ENCODE peak calls at places on chromosome 21, in eight cellular contexts. One of them, this sample, is unnamed.

GRCh38 chr21:31236528-31236927 is 107.5 kb downstream of the TIAM1 start:
- DNase-seq in pancreas: no peak
- DNase-seq in fibroblast of lung: no peak
- DNase-seq in BJ: no peak
- DNase-seq in left ventricle myocardium inferior: no peak
- DNase-seq in heart right ventricle: no peak
- DNase-seq in OCI-LY7: no peak
- DNase-seq in lower leg skin: no peak
- DNase-seq in this sample: peak; percentile 90

GRCh38 chr21:32524010-32524719 is 61.2 kb downstream of the TCP10L start:
- DNase-seq in heart right ventricle: no peak
- DNase-seq in BJ: peak; percentile 80
- DNase-seq in OCI-LY7: no peak
- DNase-seq in fibroblast of lung: peak; percentile 81
- DNase-seq in lower leg skin: no peak
- DNase-seq in pancreas: no peak
- DNase-seq in left ventricle myocardium inferior: peak; percentile 41
- DNase-seq in this sample: peak; percentile 72

GRCh38 chr21:21973806-21974205 is 975.6 kb downstream of the NCAM2 start:
- DNase-seq in left ventricle myocardium inferior: no peak
- DNase-seq in lower leg skin: no peak
- DNase-seq in OCI-LY7: no peak
- DNase-seq in pancreas: no peak
- DNase-seq in heart right ventricle: no peak
- DNase-seq in fibroblast of lung: peak; percentile 5
- DNase-seq in BJ: no peak
- DNase-seq in this sample: no peak

GRCh38 chr21:37257526-37257966 is 9.6 kb downstream of the VPS26C start:
- DNase-seq in pancreas: peak; percentile 26
- DNase-seq in heart right ventricle: no peak
- DNase-seq in left ventricle myocardium inferior: peak; percentile 23
- DNase-seq in lower leg skin: no peak
- DNase-seq in BJ: no peak
- DNase-seq in fibroblast of lung: peak; percentile 36
- DNase-seq in OCI-LY7: no peak
- DNase-seq in this sample: no peak

GRCh38 chr21:42154237-42155044 is 64.5 kb upstream of the ABCG1 start:
- DNase-seq in heart right ventricle: no peak
- DNase-seq in OCI-LY7: no peak
- DNase-seq in lower leg skin: no peak
- DNase-seq in left ventricle myocardium inferior: no peak
- DNase-seq in fibroblast of lung: no peak
- DNase-seq in pancreas: no peak
- DNase-seq in BJ: no peak
- DNase-seq in this sample: no peak

GRCh38 chr21:21188513-21189188 is 190.4 kb downstream of the NCAM2 start:
- DNase-seq in fibroblast of lung: no peak
- DNase-seq in OCI-LY7: no peak
- DNase-seq in BJ: no peak
- DNase-seq in left ventricle myocardium inferior: no peak
- DNase-seq in pancreas: no peak
- DNase-seq in lower leg skin: no peak
- DNase-seq in heart right ventricle: no peak
- DNase-seq in this sample: peak; percentile 26

GRCh38 chr21:14452031-14452778 is 69.3 kb upstream of the HSPA13 start:
- DNase-seq in fibroblast of lung: no peak
- DNase-seq in BJ: no peak
- DNase-seq in pancreas: no peak
- DNase-seq in heart right ventricle: no peak
- DNase-seq in OCI-LY7: no peak
- DNase-seq in lower leg skin: no peak
- DNase-seq in left ventricle myocardium inferior: no peak
- DNase-seq in this sample: no peak

GRCh38 chr21:36450511-36450910 is 29.4 kb downstream of the CLDN14 start:
- DNase-seq in fibroblast of lung: no peak
- DNase-seq in OCI-LY7: no peak
- DNase-seq in heart right ventricle: no peak
- DNase-seq in lower leg skin: no peak
- DNase-seq in BJ: no peak
- DNase-seq in left ventricle myocardium inferior: no peak
- DNase-seq in pancreas: no peak
- DNase-seq in this sample: no peak

GRCh38 chr21:38914071-38914491 is 108.4 kb downstream of the ETS2 start:
- DNase-seq in fibroblast of lung: no peak
- DNase-seq in OCI-LY7: no peak
- DNase-seq in heart right ventricle: no peak
- DNase-seq in BJ: no peak
- DNase-seq in left ventricle myocardium inferior: no peak
- DNase-seq in pancreas: no peak
- DNase-seq in lower leg skin: no peak
- DNase-seq in this sample: no peak

GRCh38 chr21:38914531-38915385 is 109.0 kb downstream of the ETS2 start:
- DNase-seq in BJ: no peak
- DNase-seq in left ventricle myocardium inferior: no peak
- DNase-seq in fibroblast of lung: no peak
- DNase-seq in pancreas: no peak
- DNase-seq in lower leg skin: no peak
- DNase-seq in OCI-LY7: no peak
- DNase-seq in heart right ventricle: no peak
- DNase-seq in this sample: no peak

GRCh38 chr21:38912355-38912619 is 106.6 kb downstream of the ETS2 start:
- DNase-seq in fibroblast of lung: no peak
- DNase-seq in BJ: no peak
- DNase-seq in heart right ventricle: no peak
- DNase-seq in pancreas: no peak
- DNase-seq in lower leg skin: no peak
- DNase-seq in OCI-LY7: no peak
- DNase-seq in left ventricle myocardium inferior: no peak
- DNase-seq in this sample: no peak

GRCh38 chr21:38912789-38913119 is 107.0 kb downstream of the ETS2 start:
- DNase-seq in heart right ventricle: no peak
- DNase-seq in lower leg skin: no peak
- DNase-seq in fibroblast of lung: no peak
- DNase-seq in OCI-LY7: no peak
- DNase-seq in left ventricle myocardium inferior: no peak
- DNase-seq in BJ: no peak
- DNase-seq in pancreas: no peak
- DNase-seq in this sample: no peak

DNA sequence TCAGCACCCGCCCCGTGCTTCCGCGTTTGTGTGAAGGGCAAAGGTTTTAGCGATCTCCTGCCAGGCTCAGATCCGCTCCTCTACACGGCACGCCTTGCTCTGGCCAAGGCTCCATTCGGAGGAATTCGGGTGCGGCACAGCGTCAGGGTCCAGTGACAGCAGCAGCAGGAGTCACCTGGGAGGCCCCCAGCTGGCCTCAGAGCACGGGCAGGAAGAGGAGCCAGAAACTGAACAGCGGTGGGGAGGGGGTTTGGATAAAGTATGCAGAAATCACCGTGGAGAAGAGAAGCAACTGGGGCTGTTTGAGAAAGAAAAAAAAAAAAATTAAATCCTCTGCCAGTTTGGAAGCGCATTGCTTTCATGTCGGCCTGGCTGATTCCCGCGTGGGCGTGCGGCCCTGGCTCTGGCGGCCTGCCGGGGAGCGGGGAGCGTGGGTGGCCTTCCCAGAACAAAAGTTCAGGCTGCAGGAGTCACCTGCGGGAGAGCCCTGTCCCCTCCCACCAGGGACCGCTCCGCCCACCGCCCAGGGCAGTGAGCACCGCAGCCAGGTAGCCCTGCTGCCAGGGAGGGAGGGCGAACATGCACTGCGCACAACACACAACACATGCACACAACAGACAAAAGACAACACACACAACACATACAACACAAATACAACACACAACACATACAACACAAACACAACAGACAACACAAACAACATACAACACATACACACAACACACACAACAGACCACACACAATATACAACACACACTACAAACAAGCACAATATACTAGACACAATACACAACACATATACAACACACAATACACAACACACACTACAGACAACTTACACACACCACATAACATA is 107.6 kb downstream of the ETS2 start:
- DNase-seq in lower leg skin: peak; percentile 62
- DNase-seq in left ventricle myocardium inferior: peak; percentile 56
- DNase-seq in fibroblast of lung: peak; percentile 59
- DNase-seq in pancreas: peak; percentile 90
- DNase-seq in OCI-LY7: no peak
- DNase-seq in BJ: no peak
- DNase-seq in heart right ventricle: peak; percentile 61
- DNase-seq in this sample: peak; percentile 8
- H3K4me3 ChIP-seq in lower leg skin: no peak overlapping the region
- H3K4me3 ChIP-seq in left ventricle myocardium inferior: peak overlapping the region; percentile 48
- H3K4me3 ChIP-seq in fibroblast of lung: no peak overlapping the region
- H3K4me3 ChIP-seq in pancreas: no peak overlapping the region
- H3K4me3 ChIP-seq in OCI-LY7: no peak overlapping the region
- H3K4me3 ChIP-seq in BJ: no peak overlapping the region
- H3K4me3 ChIP-seq in heart right ventricle: peak overlapping the region; percentile 36
- H3K4me3 ChIP-seq in this sample: no peak overlapping the region

DNA sequence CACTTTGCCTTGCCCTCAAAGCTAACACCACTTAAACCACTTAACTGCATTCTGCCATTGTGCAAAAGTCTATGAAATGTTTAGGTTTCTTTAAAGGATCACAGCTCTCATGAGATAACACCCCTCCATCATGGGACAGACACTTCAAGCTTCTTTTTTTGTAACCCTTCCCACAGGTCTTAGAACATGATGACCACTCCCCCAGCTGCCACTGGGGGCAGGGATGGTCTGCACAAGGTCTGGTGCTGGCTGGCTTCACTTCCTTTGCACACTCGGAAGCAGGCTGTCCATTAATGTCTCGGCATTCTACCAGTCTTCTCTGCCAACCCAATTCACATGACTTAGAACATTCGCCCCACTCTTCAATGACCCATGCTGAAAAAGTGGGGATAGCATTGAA is 7.7 kb downstream of the ADAMTS1 start:
- DNase-seq in heart right ventricle: no peak
- DNase-seq in left ventricle myocardium inferior: no peak
- DNase-seq in lower leg skin: no peak
- DNase-seq in BJ: no peak
- DNase-seq in fibroblast of lung: peak; percentile 19
- DNase-seq in pancreas: no peak
- DNase-seq in OCI-LY7: no peak
- DNase-seq in this sample: no peak
- TF ChIP-seq CTCF in heart right ventricle: no peak
- TF ChIP-seq CTCF in left ventricle myocardium inferior: no peak
- TF ChIP-seq CTCF in lower leg skin: no peak
- TF ChIP-seq CTCF in BJ: no peak
- TF ChIP-seq CTCF in fibroblast of lung: no peak
- TF ChIP-seq CTCF in pancreas: no peak
- TF ChIP-seq CTCF in OCI-LY7: no peak
- TF ChIP-seq CTCF in this sample: no peak

GRCh38 chr21:44011123-44011773 is 861 bp upstream of the TRAPPC10 start:
- DNase-seq in pancreas: no peak
- DNase-seq in heart right ventricle: no peak
- DNase-seq in left ventricle myocardium inferior: peak; percentile 38
- DNase-seq in OCI-LY7: no peak
- DNase-seq in fibroblast of lung: no peak
- DNase-seq in lower leg skin: no peak
- DNase-seq in BJ: no peak
- DNase-seq in this sample: no peak

GRCh38 chr21:44010429-44010828 is 1.7 kb upstream of the TRAPPC10 start:
- DNase-seq in pancreas: no peak
- DNase-seq in left ventricle myocardium inferior: no peak
- DNase-seq in BJ: no peak
- DNase-seq in lower leg skin: no peak
- DNase-seq in heart right ventricle: no peak
- DNase-seq in OCI-LY7: no peak
- DNase-seq in fibroblast of lung: no peak
- DNase-seq in this sample: no peak

GRCh38 chr21:44013380-44014088 is 1.4 kb downstream of the TRAPPC10 start:
- DNase-seq in left ventricle myocardium inferior: no peak
- DNase-seq in heart right ventricle: no peak
- DNase-seq in fibroblast of lung: no peak
- DNase-seq in BJ: no peak
- DNase-seq in pancreas: no peak
- DNase-seq in lower leg skin: no peak
- DNase-seq in OCI-LY7: peak; percentile 56
- DNase-seq in this sample: no peak

GRCh38 chr21:44012474-44013379 is 618 bp downstream of the TRAPPC10 start:
- DNase-seq in BJ: no peak
- DNase-seq in OCI-LY7: peak; percentile 89
- DNase-seq in left ventricle myocardium inferior: peak; percentile 69
- DNase-seq in pancreas: peak; percentile 71
- DNase-seq in fibroblast of lung: peak; percentile 27
- DNase-seq in heart right ventricle: peak; percentile 73
- DNase-seq in lower leg skin: peak; percentile 40
- DNase-seq in this sample: no peak

GRCh38 chr21:44011774-44012473 is at the start of gene TRAPPC10:
- DNase-seq in left ventricle myocardium inferior: peak; percentile 88
- DNase-seq in lower leg skin: peak; percentile 61
- DNase-seq in OCI-LY7: peak; percentile 90
- DNase-seq in pancreas: peak; percentile 84
- DNase-seq in heart right ventricle: peak; percentile 88
- DNase-seq in BJ: peak; percentile 16
- DNase-seq in fibroblast of lung: peak; percentile 80
- DNase-seq in this sample: peak; percentile 64
- H3K4me3 ChIP-seq in left ventricle myocardium inferior: peak within 1 kb of the TSS; percentile 98
- H3K4me3 ChIP-seq in lower leg skin: peak within 1 kb of the TSS; percentile 90
- H3K4me3 ChIP-seq in OCI-LY7: peak within 1 kb of the TSS; percentile 84
- H3K4me3 ChIP-seq in pancreas: peak within 1 kb of the TSS; percentile 84
- H3K4me3 ChIP-seq in heart right ventricle: peak within 1 kb of the TSS; percentile 98
- H3K4me3 ChIP-seq in BJ: peak within 1 kb of the TSS; percentile 77
- H3K4me3 ChIP-seq in fibroblast of lung: peak within 1 kb of the TSS; percentile 61
- H3K4me3 ChIP-seq in this sample: peak within 1 kb of the TSS; percentile 74

GRCh38 chr21:28230559-28230958 is 762.1 kb downstream of the LTN1 start:
- DNase-seq in heart right ventricle: no peak
- DNase-seq in fibroblast of lung: no peak
- DNase-seq in lower leg skin: no peak
- DNase-seq in pancreas: no peak
- DNase-seq in left ventricle myocardium inferior: no peak
- DNase-seq in OCI-LY7: no peak
- DNase-seq in BJ: no peak
- DNase-seq in this sample: no peak

GRCh38 chr21:28239345-28239744 is 753.3 kb downstream of the LTN1 start:
- DNase-seq in heart right ventricle: peak; percentile 24
- DNase-seq in pancreas: no peak
- DNase-seq in lower leg skin: peak; percentile 65
- DNase-seq in OCI-LY7: no peak
- DNase-seq in BJ: no peak
- DNase-seq in fibroblast of lung: peak; percentile 49
- DNase-seq in left ventricle myocardium inferior: peak; percentile 61
- DNase-seq in this sample: no peak

GRCh38 chr21:28237661-28238060 is 755.0 kb downstream of the LTN1 start:
- DNase-seq in left ventricle myocardium inferior: peak; percentile 18
- DNase-seq in heart right ventricle: no peak
- DNase-seq in pancreas: no peak
- DNase-seq in OCI-LY7: no peak
- DNase-seq in BJ: no peak
- DNase-seq in lower leg skin: peak; percentile 46
- DNase-seq in fibroblast of lung: no peak
- DNase-seq in this sample: no peak

GRCh38 chr21:28233536-28234220 is 759.0 kb downstream of the LTN1 start:
- DNase-seq in lower leg skin: no peak
- DNase-seq in left ventricle myocardium inferior: peak; percentile 15
- DNase-seq in fibroblast of lung: no peak
- DNase-seq in pancreas: no peak
- DNase-seq in heart right ventricle: no peak
- DNase-seq in BJ: no peak
- DNase-seq in OCI-LY7: no peak
- DNase-seq in this sample: no peak

DNA sequence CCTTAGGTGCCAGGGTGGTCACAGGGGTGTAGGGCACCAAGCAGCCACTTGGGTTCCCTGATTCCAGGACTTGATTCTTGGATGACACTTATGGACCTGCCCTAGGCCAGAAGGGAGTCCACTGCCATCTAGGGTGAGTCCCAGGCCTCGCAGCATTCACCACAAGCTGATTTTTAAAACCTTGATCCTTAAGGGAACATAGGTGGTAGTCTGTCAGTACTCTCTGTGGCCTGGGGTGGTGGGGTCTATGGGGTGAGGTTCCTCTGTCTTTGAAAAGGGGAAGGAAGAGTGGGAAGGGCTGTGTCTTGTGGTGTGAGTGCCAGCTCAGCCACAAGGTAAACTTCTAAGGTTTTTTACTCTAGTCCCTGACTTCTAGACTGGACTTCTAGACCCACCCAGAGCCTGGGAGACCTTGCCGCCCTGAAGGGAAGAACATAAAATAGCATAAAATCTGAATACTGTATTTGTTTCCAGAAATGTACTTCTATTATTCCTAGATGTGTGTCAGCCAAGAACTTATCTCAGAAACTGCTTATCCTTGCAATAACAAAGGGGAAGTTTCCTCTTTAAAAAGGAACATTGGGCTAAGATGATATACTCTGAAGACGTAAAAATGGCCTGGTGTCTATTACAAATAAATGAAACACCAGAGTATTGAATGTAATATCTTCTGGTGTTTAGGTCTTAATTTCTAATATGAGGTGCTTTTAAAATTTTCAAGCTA is 757.3 kb downstream of the LTN1 start:
- DNase-seq in OCI-LY7: no peak
- DNase-seq in BJ: no peak
- DNase-seq in heart right ventricle: peak; percentile 5
- DNase-seq in fibroblast of lung: no peak
- DNase-seq in lower leg skin: no peak
- DNase-seq in pancreas: no peak
- DNase-seq in left ventricle myocardium inferior: peak; percentile 22
- DNase-seq in this sample: no peak
- TF ChIP-seq CTCF in OCI-LY7: no peak
- TF ChIP-seq CTCF in BJ: no peak
- TF ChIP-seq CTCF in heart right ventricle: no peak
- TF ChIP-seq CTCF in fibroblast of lung: peak; percentile 5
- TF ChIP-seq CTCF in lower leg skin: no peak
- TF ChIP-seq CTCF in pancreas: no peak
- TF ChIP-seq CTCF in left ventricle myocardium inferior: peak; percentile 38
- TF ChIP-seq CTCF in this sample: peak; percentile 16

This sample was measured in astrocyte of the cerebellum.